ENCODE peak calls at places on chromosome 11, in seven cellular contexts. One of them, this sample, is unnamed.

GRCh38 chr11:11440149-11440548 is 87.1 kb upstream of the CSNK2A3 start:
- DNase-seq in HepG2: no peak
- DNase-seq in WTC11: no peak
- DNase-seq in H1: no peak
- DNase-seq in HCT116: no peak
- DNase-seq in A549: no peak
- DNase-seq in K562: no peak
- DNase-seq in this sample: no peak

GRCh38 chr11:35491231-35491871 is 34.1 kb downstream of the PAMR1 start:
- DNase-seq in K562: no peak
- DNase-seq in HepG2: no peak
- DNase-seq in A549: peak
- DNase-seq in H1: no peak
- DNase-seq in WTC11: no peak
- DNase-seq in HCT116: no peak
- DNase-seq in this sample: no peak

GRCh38 chr11:10990160-10990559 is 132.3 kb upstream of the ZBED5 start:
- DNase-seq in HCT116: no peak
- DNase-seq in K562: no peak
- DNase-seq in H1: no peak
- DNase-seq in HepG2: no peak
- DNase-seq in WTC11: no peak
- DNase-seq in A549: peak
- DNase-seq in this sample: peak

GRCh38 chr11:83023410-83023809 is 48.3 kb downstream of the RAB30 start:
- DNase-seq in K562: no peak
- DNase-seq in A549: no peak
- DNase-seq in HCT116: no peak
- DNase-seq in HepG2: no peak
- DNase-seq in H1: no peak
- DNase-seq in WTC11: no peak
- DNase-seq in this sample: no peak

GRCh38 chr11:119990306-119991021 is 147.4 kb downstream of the TRIM29 start:
- DNase-seq in A549: no peak
- DNase-seq in WTC11: no peak
- DNase-seq in HepG2: no peak
- DNase-seq in HCT116: no peak
- DNase-seq in K562: no peak
- DNase-seq in H1: no peak
- DNase-seq in this sample: no peak

GRCh38 chr11:76609736-76610370 is 60.7 kb downstream of the LRRC32 start:
- DNase-seq in H1: no peak
- DNase-seq in A549: no peak
- DNase-seq in HepG2: no peak
- DNase-seq in HCT116: no peak
- DNase-seq in K562: no peak
- DNase-seq in WTC11: no peak
- DNase-seq in this sample: no peak

GRCh38 chr11:47355283-47356128 is 3.0 kb upstream of the MYBPC3 start:
- DNase-seq in K562: peak
- DNase-seq in HCT116: peak
- DNase-seq in A549: peak
- DNase-seq in H1: peak
- DNase-seq in HepG2: peak
- DNase-seq in WTC11: peak
- DNase-seq in this sample: peak

GRCh38 chr11:95977534-95978174 is 53.7 kb upstream of the MTMR2 start:
- DNase-seq in H1: no peak
- DNase-seq in K562: no peak
- DNase-seq in A549: peak
- DNase-seq in HepG2: peak
- DNase-seq in HCT116: no peak
- DNase-seq in WTC11: no peak
- DNase-seq in this sample: no peak

DNA sequence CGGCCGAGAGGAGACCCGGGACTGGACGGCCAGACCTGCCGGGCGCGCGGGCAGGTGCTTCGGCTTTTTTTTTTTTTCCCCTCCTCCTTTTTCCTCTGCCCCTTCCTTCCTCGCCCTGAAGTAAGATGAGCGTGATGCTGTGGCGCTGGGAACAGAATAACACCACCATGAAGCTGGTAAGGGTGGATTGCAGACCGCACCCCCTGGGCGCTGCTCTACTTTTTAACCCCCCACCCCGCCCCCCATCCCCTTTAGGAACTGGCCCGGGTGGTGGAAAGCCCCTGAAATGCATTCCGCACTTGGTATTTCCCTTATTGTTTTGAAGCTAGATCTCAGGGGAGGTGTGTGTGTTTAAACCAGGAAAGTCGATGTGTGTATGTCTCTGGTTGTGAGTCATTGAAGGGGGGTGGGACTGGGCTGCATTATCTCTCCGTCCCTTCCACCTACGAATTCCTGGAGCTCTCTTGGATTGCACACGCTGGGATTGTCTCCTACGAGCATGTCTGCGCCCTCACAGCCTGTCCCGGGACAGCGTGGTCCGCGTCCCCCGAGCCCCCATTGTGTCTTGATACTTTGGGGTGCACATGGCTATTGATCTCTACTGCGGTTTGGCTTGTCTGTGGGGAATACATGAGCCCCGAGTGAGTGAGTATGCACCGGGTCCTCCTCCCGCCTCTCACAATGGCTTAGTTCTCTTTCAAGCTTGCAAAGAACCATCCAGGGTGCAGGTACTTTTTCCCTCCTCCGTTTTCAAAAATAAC is 64.9 kb downstream of the NAV2 start:
- DNase-seq in HCT116: no peak
- DNase-seq in WTC11: no peak
- DNase-seq in HepG2: peak
- DNase-seq in H1: no peak
- DNase-seq in A549: peak
- DNase-seq in K562: no peak
- DNase-seq in this sample: no peak
- TF ChIP-seq MAX in HCT116: no peak
- TF ChIP-seq MAX in WTC11: no peak
- TF ChIP-seq MAX in HepG2: no peak
- TF ChIP-seq MAX in H1: peak
- TF ChIP-seq MAX in A549: no peak
- TF ChIP-seq MAX in K562: no peak
- TF ChIP-seq MAX in this sample: no peak

GRCh38 chr11:62732830-62733229 is 4.5 kb downstream of the TTC9C start:
- DNase-seq in HCT116: no peak
- DNase-seq in HepG2: peak
- DNase-seq in H1: no peak
- DNase-seq in WTC11: no peak
- DNase-seq in A549: peak
- DNase-seq in K562: no peak
- DNase-seq in this sample: peak
- TF ChIP-seq MAX in HCT116: no peak
- TF ChIP-seq MAX in HepG2: no peak
- TF ChIP-seq MAX in H1: no peak
- TF ChIP-seq MAX in WTC11: no peak
- TF ChIP-seq MAX in A549: no peak
- TF ChIP-seq MAX in K562: no peak
- TF ChIP-seq MAX in this sample: no peak

DNA sequence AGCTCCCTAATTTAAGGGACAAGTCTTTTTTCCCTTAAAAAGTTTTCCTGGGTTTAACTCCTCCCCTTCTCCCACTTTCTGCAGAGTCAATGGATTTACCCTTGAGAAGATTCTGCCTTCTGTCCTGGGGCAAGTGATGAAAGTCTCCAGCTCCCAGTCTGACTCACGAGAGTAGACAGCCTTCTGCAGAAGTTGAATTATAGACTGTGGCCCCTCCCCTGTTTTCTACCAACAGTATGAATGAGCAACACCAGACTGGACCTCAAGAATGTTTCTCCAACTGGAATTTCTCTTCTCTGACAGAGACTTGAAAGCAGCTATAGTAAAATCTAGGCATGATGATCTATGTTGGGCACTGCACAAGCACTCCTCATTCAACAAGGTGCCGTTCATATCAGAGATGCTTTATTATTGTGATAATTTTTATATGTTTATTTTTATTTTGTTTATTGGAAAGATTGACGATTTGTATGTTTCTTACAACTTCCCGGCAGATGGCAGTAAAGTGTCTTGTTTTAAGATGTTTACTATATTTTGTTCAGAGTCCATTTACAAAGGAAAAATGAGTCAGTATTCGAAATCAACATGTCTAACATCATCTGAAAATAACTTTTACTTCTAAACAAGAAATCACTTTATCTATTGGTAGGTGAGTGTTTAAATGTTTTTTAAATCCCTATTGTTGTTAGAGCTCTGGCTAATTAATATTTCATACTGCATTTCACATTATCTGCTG is 56.6 kb downstream of the LMO2 start:
- DNase-seq in A549: peak
- DNase-seq in K562: no peak
- DNase-seq in HepG2: peak
- DNase-seq in H1: no peak
- DNase-seq in WTC11: no peak
- DNase-seq in HCT116: peak
- DNase-seq in this sample: peak
- TF ChIP-seq MAX in A549: no peak
- TF ChIP-seq MAX in K562: no peak
- TF ChIP-seq MAX in HepG2: no peak
- TF ChIP-seq MAX in H1: no peak
- TF ChIP-seq MAX in WTC11: no peak
- TF ChIP-seq MAX in HCT116: no peak
- TF ChIP-seq MAX in this sample: no peak

GRCh38 chr11:44535201-44535980 is 30.1 kb upstream of the CD82 start:
- DNase-seq in HepG2: no peak
- DNase-seq in HCT116: no peak
- DNase-seq in H1: no peak
- DNase-seq in K562: peak
- DNase-seq in A549: no peak
- DNase-seq in WTC11: no peak
- DNase-seq in this sample: no peak
- TF ChIP-seq MAX in HepG2: no peak
- TF ChIP-seq MAX in HCT116: no peak
- TF ChIP-seq MAX in H1: no peak
- TF ChIP-seq MAX in K562: no peak
- TF ChIP-seq MAX in A549: no peak
- TF ChIP-seq MAX in WTC11: no peak
- TF ChIP-seq MAX in this sample: no peak

DNA sequence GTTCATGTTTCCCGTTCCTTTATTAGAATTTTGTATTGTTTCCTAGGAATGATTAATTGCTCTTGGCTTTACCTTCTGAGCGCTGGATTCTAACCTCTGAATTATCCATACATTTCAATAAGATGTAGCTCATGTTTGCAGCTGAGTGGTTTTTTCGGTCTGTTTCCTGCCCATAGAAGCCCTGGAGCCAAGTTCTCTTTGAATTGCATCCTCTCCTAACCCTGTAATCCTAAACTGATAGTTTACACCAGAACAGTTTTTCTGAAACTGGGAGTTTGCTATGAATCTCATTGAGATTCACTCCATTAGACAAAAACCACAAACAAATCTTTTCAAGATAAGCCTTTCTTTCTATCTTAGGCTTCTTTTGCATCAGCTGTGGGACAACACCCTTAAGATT is 324.8 kb downstream of the DYNC2H1 start:
- DNase-seq in A549: no peak
- DNase-seq in HepG2: no peak
- DNase-seq in HCT116: no peak
- DNase-seq in K562: no peak
- DNase-seq in WTC11: no peak
- DNase-seq in H1: no peak
- DNase-seq in this sample: no peak
- TF ChIP-seq MAX in A549: no peak
- TF ChIP-seq MAX in HepG2: no peak
- TF ChIP-seq MAX in HCT116: no peak
- TF ChIP-seq MAX in K562: no peak
- TF ChIP-seq MAX in WTC11: no peak
- TF ChIP-seq MAX in H1: no peak
- TF ChIP-seq MAX in this sample: no peak